ENCODE peak calls at places on chromosome 11, in seven cellular contexts. W, X, P, Z, J, C and M are unnamed samples.

GRCh38 chr11:69640995-69641581 is at the start of gene CCND1:
- DNase-seq in C (peak), X (peak), Z (no peak), J (peak), P (peak), W (peak), M (peak)

GRCh38 chr11:45025716-45026492 is 75.2 kb upstream of the TP53I11 start:
- DNase-seq in J (no peak), Z (no peak), C (no peak), P (peak), X (no peak), W (peak), M (peak)

GRCh38 chr11:63940786-63941185 is 2.0 kb downstream of the NAA40 start:
- DNase-seq in C (no peak), X (no peak), Z (no peak), J (no peak), P (no peak), W (no peak), M (no peak)

GRCh38 chr11:19735512-19735911 is 22.9 kb downstream of the NAV2 start:
- DNase-seq in C (no peak), X (no peak), J (no peak), P (no peak), W (no peak), Z (no peak), M (peak)

GRCh38 chr11:6405039-6405667 is 13.7 kb downstream of the APBB1 start:
- DNase-seq in Z (peak), X (peak), W (peak), P (peak), J (no peak), C (no peak), M (peak)

GRCh38 chr11:46277313-46277622 is 194 bp upstream of the CREB3L1 start:
- DNase-seq in P (no peak), C (no peak), W (no peak), Z (peak), J (peak), X (no peak), M (peak)

GRCh38 chr11:7020183-7020917 is at the start of the genes NLRP14 and ZNF214:
- DNase-seq in Z (peak), X (peak), J (peak), C (peak), W (peak), P (peak), M (peak)

GRCh38 chr11:2381494-2382128 is 4.5 kb downstream of the CD81 start:
- DNase-seq in J (no peak), Z (no peak), X (no peak), C (no peak), W (no peak), P (no peak), M (no peak)